ENCODE peak calls at places on chromosomes 11 and 22, in eight cellular contexts. I is NCI-H1092 treated with DMSO at 0.1 percent for 48 hours; R is stimulated activated CD4-positive, alpha-beta T cell treated with anti-CD3 and anti-CD28 coated beads, Interleukin-2, amount 100 ng/mL, for 48 hours; D is fibroblast of lung; Z is HEK293T; U is activated CD8-positive, alpha-beta T cell treated with anti-CD3 and anti-CD28 coated beads, Interleukin-2, amount 10 ng/mL, durations not matched to agents 7 days and 5 days; A is M059J; W is adipocyte. C is an unnamed sample.
A peak's percentile ranks its signal among the peaks of the same experiment; 100 is the strongest.

GRCh38 chr11:100676901-100677300 is 10.2 kb upstream of the ARHGAP42 start:
- DNase-seq in D (no peak), I (no peak), U (no peak), R (no peak), Z (no peak), W (no peak), A (peak; percentile 53), C (peak; percentile 71)

GRCh38 chr22:42814215-42814614 is 42.9 kb downstream of the ARFGAP3 start:
- DNase-seq in I (peak; percentile 71), W (no peak), U (no peak), R (no peak), Z (no peak), A (no peak), D (no peak), C (no peak)

GRCh38 chr11:65546217-65546958 is 11.8 kb downstream of the LTBP3 start:
- DNase-seq in Z (peak; percentile 94), I (peak; percentile 84), W (no peak), R (peak; percentile 99), D (no peak), A (no peak), U (peak; percentile 98), C (peak; percentile 96)

GRCh38 chr11:99418927-99419707 is 398.4 kb downstream of the CNTN5 start:
- DNase-seq in I (no peak), Z (peak; percentile 7), A (peak; percentile 73), U (no peak), W (no peak), R (no peak), D (no peak), C (no peak)

GRCh38 chr11:72361321-72361720 is 73.0 kb downstream of the CLPB start:
- DNase-seq in I (no peak), A (no peak), W (no peak), Z (no peak), D (no peak), U (no peak), R (no peak), C (no peak)

GRCh38 chr11:94513091-94513490 is 830 bp downstream of the C11orf97 start:
- DNase-seq in D (no peak), Z (no peak), I (peak; percentile 73), U (no peak), A (peak; percentile 52), W (no peak), R (no peak), C (peak; percentile 14)

GRCh38 chr22:42717197-42717967 is 3.3 kb downstream of the A4GALT start:
- DNase-seq in U (no peak), R (no peak), I (no peak), A (no peak), Z (no peak), W (no peak), D (no peak), C (peak; percentile 59)

GRCh38 chr11:6615882-6616585 is 3.2 kb downstream of the TPP1 start:
- DNase-seq in I (no peak), A (no peak), W (no peak), Z (no peak), U (no peak), D (no peak), R (no peak), C (no peak)

GRCh38 chr22:23565942-23566715 is 14.0 kb downstream of the IGLL1 start:
- DNase-seq in Z (peak; percentile 57), A (no peak), W (peak; percentile 30), I (peak; percentile 31), D (no peak), R (no peak), U (no peak), C (peak; percentile 73)

GRCh38 chr11:48063424-48063978 is 83.1 kb downstream of the PTPRJ start:
- DNase-seq in W (peak; percentile 96), A (peak; percentile 98), D (peak; percentile 99), R (no peak), Z (no peak), U (no peak), I (no peak), C (no peak)

GRCh38 chr11:116420030-116420429 is 352.8 kb downstream of the BUD13 start:
- DNase-seq in W (no peak), U (no peak), D (no peak), A (no peak), I (no peak), R (no peak), Z (no peak), C (no peak)

GRCh38 chr11:90234977-90235376 is 12.1 kb upstream of the CHORDC1 start:
- DNase-seq in A (no peak), I (no peak), W (peak; percentile 2), R (no peak), Z (no peak), U (no peak), D (no peak), C (no peak)

GRCh38 chr11:103384652-103385051 is 275.4 kb downstream of the DYNC2H1 start:
- DNase-seq in U (no peak), W (peak; percentile 41), I (no peak), D (no peak), A (no peak), R (no peak), Z (no peak), C (no peak)

GRCh38 chr11:10436224-10436623 is 18.8 kb upstream of the AMPD3 start:
- DNase-seq in U (no peak), R (no peak), D (no peak), Z (no peak), I (no peak), A (no peak), W (no peak), C (no peak)

GRCh38 chr11:126857860-126858808 is 142.4 kb downstream of the KIRREL3 start:
- DNase-seq in W (no peak), A (no peak), R (no peak), U (no peak), I (peak; percentile 99), Z (no peak), D (peak; percentile 27), C (no peak)

GRCh38 chr22:41247703-41248102 is 7.0 kb upstream of the CHADL start:
- DNase-seq in U (no peak), D (no peak), Z (no peak), I (no peak), R (no peak), W (no peak), A (no peak), C (no peak)

C was measured in iPS-NIHi11.